ENCODE peak calls at places on chromosomes 3 and 15, in six cellular contexts. One of them, this sample, is unnamed.

GRCh38 chr3:172680684-172681083 is 30.2 kb downstream of the NCEH1 start:
- DNase-seq in stomach: no peak
- DNase-seq in IMR-90: no peak
- DNase-seq in A549: no peak
- DNase-seq in CD8-positive, alpha-beta T cell: no peak
- DNase-seq in H7: no peak
- DNase-seq in this sample: no peak

GRCh38 chr15:81001180-81002003 is 669 bp downstream of the TLNRD1 start:
- DNase-seq in CD8-positive, alpha-beta T cell: peak; percentile 47
- DNase-seq in A549: peak; percentile 59
- DNase-seq in stomach: peak; percentile 65
- DNase-seq in IMR-90: peak; percentile 35
- DNase-seq in H7: peak; percentile 84
- DNase-seq in this sample: peak; percentile 44

GRCh38 chr3:51375136-51375535 is 10.0 kb upstream of the MANF start:
- DNase-seq in stomach: no peak
- DNase-seq in H7: no peak
- DNase-seq in CD8-positive, alpha-beta T cell: no peak
- DNase-seq in A549: no peak
- DNase-seq in IMR-90: no peak
- DNase-seq in this sample: no peak

GRCh38 chr3:194632983-194633348 is 253 bp downstream of the TMEM44 start:
- DNase-seq in H7: no peak
- DNase-seq in stomach: no peak
- DNase-seq in A549: peak; percentile 21
- DNase-seq in IMR-90: no peak
- DNase-seq in CD8-positive, alpha-beta T cell: no peak
- DNase-seq in this sample: no peak

GRCh38 chr3:64166584-64167155 is 58.6 kb downstream of the PRICKLE2 start:
- DNase-seq in A549: no peak
- DNase-seq in H7: peak; percentile 72
- DNase-seq in stomach: no peak
- DNase-seq in CD8-positive, alpha-beta T cell: no peak
- DNase-seq in IMR-90: no peak
- DNase-seq in this sample: peak; percentile 94

GRCh38 chr3:136078421-136079364 is 113.2 kb downstream of the PPP2R3A start:
- DNase-seq in CD8-positive, alpha-beta T cell: no peak
- DNase-seq in stomach: no peak
- DNase-seq in A549: peak; percentile 6
- DNase-seq in H7: no peak
- DNase-seq in IMR-90: peak; percentile 38
- DNase-seq in this sample: peak; percentile 62

GRCh38 chr3:162096874-162097273 is 600.3 kb downstream of the OTOL1 start:
- DNase-seq in stomach: no peak
- DNase-seq in H7: no peak
- DNase-seq in IMR-90: no peak
- DNase-seq in CD8-positive, alpha-beta T cell: no peak
- DNase-seq in A549: no peak
- DNase-seq in this sample: no peak

GRCh38 chr3:39990532-39990931 is 181.1 kb downstream of the MYRIP start:
- DNase-seq in H7: peak; percentile 57
- DNase-seq in stomach: peak; percentile 48
- DNase-seq in IMR-90: peak; percentile 3
- DNase-seq in CD8-positive, alpha-beta T cell: no peak
- DNase-seq in A549: peak; percentile 33
- DNase-seq in this sample: peak; percentile 65

GRCh38 chr3:138089091-138089490 is 26.3 kb downstream of the DZIP1L start:
- DNase-seq in IMR-90: peak; percentile 80
- DNase-seq in H7: no peak
- DNase-seq in A549: no peak
- DNase-seq in CD8-positive, alpha-beta T cell: no peak
- DNase-seq in stomach: no peak
- DNase-seq in this sample: peak; percentile 57

GRCh38 chr15:85691350-85692240 is 103.1 kb downstream of the KLHL25 start:
- DNase-seq in IMR-90: no peak
- DNase-seq in CD8-positive, alpha-beta T cell: no peak
- DNase-seq in A549: no peak
- DNase-seq in H7: no peak
- DNase-seq in stomach: peak; percentile 35
- DNase-seq in this sample: no peak

GRCh38 chr15:85687329-85687728 is 107.4 kb downstream of the KLHL25 start:
- DNase-seq in IMR-90: no peak
- DNase-seq in stomach: no peak
- DNase-seq in H7: no peak
- DNase-seq in A549: no peak
- DNase-seq in CD8-positive, alpha-beta T cell: no peak
- DNase-seq in this sample: no peak

GRCh38 chr15:85689729-85690128 is 105.0 kb downstream of the KLHL25 start:
- DNase-seq in A549: no peak
- DNase-seq in H7: peak; percentile 33
- DNase-seq in stomach: peak; percentile 54
- DNase-seq in CD8-positive, alpha-beta T cell: peak; percentile 70
- DNase-seq in IMR-90: peak; percentile 72
- DNase-seq in this sample: peak; percentile 58

GRCh38 chr15:85690546-85691226 is 104.0 kb downstream of the KLHL25 start:
- DNase-seq in CD8-positive, alpha-beta T cell: peak; percentile 42
- DNase-seq in H7: no peak
- DNase-seq in stomach: no peak
- DNase-seq in A549: no peak
- DNase-seq in IMR-90: no peak
- DNase-seq in this sample: no peak

DNA sequence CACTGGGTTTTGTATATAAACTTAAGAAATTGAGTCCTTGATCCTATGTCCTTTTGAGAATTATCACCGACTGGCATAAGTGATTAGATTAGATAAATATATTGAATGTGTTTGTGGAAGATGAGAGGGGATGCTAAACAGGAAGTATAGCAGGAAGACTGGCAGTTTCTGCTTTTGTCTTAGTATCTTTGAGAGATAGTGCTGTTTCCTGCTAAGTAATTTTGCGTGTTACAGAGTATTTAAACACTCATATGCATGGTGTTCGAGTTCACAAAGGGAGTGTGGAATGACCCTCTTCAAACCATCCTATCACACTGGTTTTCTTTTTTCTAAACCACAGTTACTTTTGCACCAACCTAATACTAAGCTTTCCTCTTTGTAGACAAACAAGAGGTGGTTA is 106.0 kb downstream of the KLHL25 start:
- DNase-seq in A549: no peak
- DNase-seq in CD8-positive, alpha-beta T cell: no peak
- DNase-seq in IMR-90: no peak
- DNase-seq in stomach: no peak
- DNase-seq in H7: no peak
- DNase-seq in this sample: no peak
- H3K4me3 ChIP-seq in A549: no peak overlapping the region
- H3K4me3 ChIP-seq in CD8-positive, alpha-beta T cell: peak overlapping the region; percentile 62
- H3K4me3 ChIP-seq in IMR-90: no peak overlapping the region
- H3K4me3 ChIP-seq in stomach: no peak overlapping the region
- H3K4me3 ChIP-seq in H7: no peak overlapping the region
- H3K4me3 ChIP-seq in this sample: no peak overlapping the region

GRCh38 chr3:73060302-73060723 is 1.1 kb upstream of the EBLN2 start:
- DNase-seq in stomach: no peak
- DNase-seq in IMR-90: peak; percentile 27
- DNase-seq in A549: no peak
- DNase-seq in H7: no peak
- DNase-seq in CD8-positive, alpha-beta T cell: no peak
- DNase-seq in this sample: peak; percentile 65

GRCh38 chr3:73055583-73056364 is 5.7 kb upstream of the EBLN2 start:
- DNase-seq in CD8-positive, alpha-beta T cell: no peak
- DNase-seq in IMR-90: no peak
- DNase-seq in stomach: no peak
- DNase-seq in A549: no peak
- DNase-seq in H7: no peak
- DNase-seq in this sample: no peak

GRCh38 chr3:73056365-73057150 is 4.9 kb upstream of the EBLN2 start:
- DNase-seq in CD8-positive, alpha-beta T cell: no peak
- DNase-seq in IMR-90: peak; percentile 62
- DNase-seq in H7: no peak
- DNase-seq in stomach: no peak
- DNase-seq in A549: peak; percentile 12
- DNase-seq in this sample: peak; percentile 85

DNA sequence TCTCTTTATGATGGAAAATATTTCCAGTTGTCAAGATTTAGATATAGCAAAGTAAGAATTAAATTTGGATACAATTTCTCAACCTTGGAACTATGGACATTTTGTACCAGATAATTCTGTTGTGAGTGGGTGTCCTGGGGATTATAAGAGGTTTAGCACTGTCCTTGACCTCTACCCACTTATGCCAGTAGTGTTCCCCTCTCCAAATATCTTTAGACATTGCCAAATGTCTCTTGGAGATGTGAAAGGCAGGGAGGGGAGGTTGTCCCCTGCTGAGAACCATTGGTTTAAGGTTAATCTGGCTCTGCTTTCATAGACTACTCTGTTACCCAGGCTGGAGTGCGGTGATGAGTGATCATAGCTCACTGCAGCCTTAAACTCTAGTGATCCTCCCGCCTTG is at the start of gene EBLN2:
- DNase-seq in H7: no peak
- DNase-seq in IMR-90: no peak
- DNase-seq in A549: no peak
- DNase-seq in CD8-positive, alpha-beta T cell: no peak
- DNase-seq in stomach: no peak
- DNase-seq in this sample: no peak
- H3K4me3 ChIP-seq in H7: no peak within 1 kb of the TSS
- H3K4me3 ChIP-seq in IMR-90: no peak within 1 kb of the TSS
- H3K4me3 ChIP-seq in A549: no peak within 1 kb of the TSS
- H3K4me3 ChIP-seq in CD8-positive, alpha-beta T cell: no peak within 1 kb of the TSS
- H3K4me3 ChIP-seq in stomach: no peak within 1 kb of the TSS
- H3K4me3 ChIP-seq in this sample: no peak within 1 kb of the TSS

DNA sequence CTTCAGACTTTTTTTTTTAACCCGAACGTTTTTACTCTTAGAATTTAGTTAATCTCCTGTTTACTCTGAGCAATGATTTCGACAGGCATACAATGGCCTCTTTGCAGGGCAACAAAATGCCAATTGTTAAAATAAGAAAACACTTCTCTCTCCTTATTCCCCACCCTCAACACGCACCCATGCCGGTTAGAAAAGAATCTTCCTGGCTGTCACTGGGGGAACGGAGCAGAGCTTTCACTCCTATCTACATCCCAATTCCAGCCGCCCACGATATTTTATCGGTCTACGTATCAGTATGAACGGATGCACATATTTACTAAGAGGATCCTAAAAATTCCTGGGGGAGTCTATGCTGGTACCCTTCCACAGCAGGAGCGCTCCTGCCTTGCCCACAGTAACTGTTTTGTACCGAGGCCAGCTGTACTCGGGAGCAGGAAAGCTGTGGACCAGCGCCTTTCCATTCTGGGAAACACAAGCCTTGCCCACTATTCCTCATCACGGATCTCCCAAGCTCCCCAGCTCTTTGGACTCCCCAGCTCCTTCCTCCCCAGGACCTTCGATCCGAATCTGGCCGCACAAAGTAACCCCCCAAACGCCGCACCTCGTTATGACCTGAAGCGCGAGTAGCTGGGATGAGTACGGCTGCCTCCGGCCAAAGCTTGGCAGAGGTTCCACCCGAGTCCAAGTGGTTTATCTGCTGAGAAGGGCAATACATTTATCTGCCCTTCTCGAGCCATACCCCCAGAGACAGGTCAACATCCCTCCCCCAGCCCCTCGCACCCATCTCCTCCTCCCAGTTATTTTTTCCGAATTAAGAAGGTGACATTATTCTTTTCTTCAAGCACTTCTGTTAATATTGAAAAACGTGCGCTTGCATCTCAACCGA is 2.2 kb upstream of the FOXB1 start:
- DNase-seq in CD8-positive, alpha-beta T cell: no peak
- DNase-seq in A549: no peak
- DNase-seq in H7: no peak
- DNase-seq in stomach: no peak
- DNase-seq in IMR-90: no peak
- DNase-seq in this sample: no peak
- H3K4me3 ChIP-seq in CD8-positive, alpha-beta T cell: no peak overlapping the region
- H3K4me3 ChIP-seq in A549: no peak overlapping the region
- H3K4me3 ChIP-seq in H7: peak overlapping the region; percentile 86
- H3K4me3 ChIP-seq in stomach: no peak overlapping the region
- H3K4me3 ChIP-seq in IMR-90: no peak overlapping the region
- H3K4me3 ChIP-seq in this sample: no peak overlapping the region

GRCh38 chr15:63502137-63502801 is 2.1 kb upstream of the USP3 start:
- DNase-seq in IMR-90: peak; percentile 44
- DNase-seq in CD8-positive, alpha-beta T cell: no peak
- DNase-seq in A549: no peak
- DNase-seq in H7: no peak
- DNase-seq in stomach: peak; percentile 64
- DNase-seq in this sample: no peak
- H3K4me3 ChIP-seq in IMR-90: no peak overlapping the region
- H3K4me3 ChIP-seq in CD8-positive, alpha-beta T cell: no peak overlapping the region
- H3K4me3 ChIP-seq in A549: peak overlapping the region; percentile 28
- H3K4me3 ChIP-seq in H7: no peak overlapping the region
- H3K4me3 ChIP-seq in stomach: no peak overlapping the region
- H3K4me3 ChIP-seq in this sample: no peak overlapping the region

DNA sequence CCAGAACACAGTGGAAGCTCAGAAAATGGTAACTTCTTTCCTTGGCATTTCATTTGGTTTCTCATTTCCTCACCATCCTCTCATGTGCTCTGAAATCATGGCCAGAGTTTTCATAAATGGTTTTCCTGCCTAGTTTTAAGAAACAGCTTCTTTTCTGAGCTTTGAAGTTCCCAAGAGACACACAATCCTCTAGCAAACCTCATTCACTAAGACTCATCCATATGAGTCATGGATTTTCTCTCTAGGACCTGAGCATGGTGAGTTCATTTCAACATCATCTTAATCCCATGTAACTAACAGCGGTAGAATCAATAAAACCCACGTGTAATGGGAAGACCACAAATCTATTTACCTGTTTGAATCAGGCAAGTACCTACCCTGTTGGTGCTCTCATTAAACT is 274.5 kb upstream of the LRTM1 start:
- DNase-seq in CD8-positive, alpha-beta T cell: no peak
- DNase-seq in stomach: no peak
- DNase-seq in H7: no peak
- DNase-seq in IMR-90: peak; percentile 95
- DNase-seq in A549: no peak
- DNase-seq in this sample: peak; percentile 83
- H3K4me3 ChIP-seq in CD8-positive, alpha-beta T cell: no peak overlapping the region
- H3K4me3 ChIP-seq in stomach: no peak overlapping the region
- H3K4me3 ChIP-seq in H7: no peak overlapping the region
- H3K4me3 ChIP-seq in IMR-90: no peak overlapping the region
- H3K4me3 ChIP-seq in A549: no peak overlapping the region
- H3K4me3 ChIP-seq in this sample: no peak overlapping the region

GRCh38 chr3:106083854-106084253 is 215.0 kb upstream of the CBLB start:
- DNase-seq in A549: no peak
- DNase-seq in IMR-90: no peak
- DNase-seq in stomach: no peak
- DNase-seq in CD8-positive, alpha-beta T cell: no peak
- DNase-seq in H7: no peak
- DNase-seq in this sample: no peak

GRCh38 chr3:106086636-106087035 is 217.8 kb upstream of the CBLB start:
- DNase-seq in stomach: no peak
- DNase-seq in H7: no peak
- DNase-seq in IMR-90: no peak
- DNase-seq in CD8-positive, alpha-beta T cell: no peak
- DNase-seq in A549: peak; percentile 29
- DNase-seq in this sample: no peak

GRCh38 chr3:106078635-106079034 is 209.8 kb upstream of the CBLB start:
- DNase-seq in A549: no peak
- DNase-seq in IMR-90: no peak
- DNase-seq in H7: no peak
- DNase-seq in CD8-positive, alpha-beta T cell: no peak
- DNase-seq in stomach: no peak
- DNase-seq in this sample: no peak

GRCh38 chr3:106085998-106086397 is 217.2 kb upstream of the CBLB start:
- DNase-seq in CD8-positive, alpha-beta T cell: no peak
- DNase-seq in A549: no peak
- DNase-seq in stomach: no peak
- DNase-seq in IMR-90: no peak
- DNase-seq in H7: no peak
- DNase-seq in this sample: peak; percentile 13

GRCh38 chr3:106083207-106083606 is 214.4 kb upstream of the CBLB start:
- DNase-seq in stomach: no peak
- DNase-seq in A549: no peak
- DNase-seq in IMR-90: no peak
- DNase-seq in CD8-positive, alpha-beta T cell: no peak
- DNase-seq in H7: no peak
- DNase-seq in this sample: peak; percentile 16
- H3K4me3 ChIP-seq in stomach: no peak overlapping the region
- H3K4me3 ChIP-seq in A549: no peak overlapping the region
- H3K4me3 ChIP-seq in IMR-90: no peak overlapping the region
- H3K4me3 ChIP-seq in CD8-positive, alpha-beta T cell: no peak overlapping the region
- H3K4me3 ChIP-seq in H7: no peak overlapping the region
- H3K4me3 ChIP-seq in this sample: no peak overlapping the region

This sample was measured in fibroblast of the aortic adventitia.